ENCODE peak calls at places on chromosome 11, in six cellular contexts. O is astrocyte of the spinal cord, W is T-helper 2 cell, I is HT-29, X is occipital lobe, M is suprapubic skin. D is an unnamed sample.

GRCh38 chr11:128716661-128717210 is 22.9 kb downstream of the FLI1 start:
- DNase-seq in O (peak; percentile 61), W (peak; percentile 65), I (no peak), X (no peak), M (no peak), D (peak; percentile 36)

GRCh38 chr11:26944866-26945664 is 48.8 kb upstream of the FIBIN start:
- DNase-seq in O (peak; percentile 59), W (no peak), I (no peak), X (no peak), M (no peak), D (no peak)

GRCh38 chr11:22666700-22667439 is 459 bp downstream of the GAS2 start:
- DNase-seq in O (peak; percentile 27), W (no peak), I (no peak), X (peak; percentile 43), M (no peak), D (no peak)

GRCh38 chr11:19947521-19948114 is 212.7 kb downstream of the DBX1 start:
- DNase-seq in O (no peak), W (no peak), I (no peak), X (no peak), M (no peak), D (no peak)

GRCh38 chr11:111631666-111632039 is 29.4 kb downstream of the SIK2 start:
- DNase-seq in O (peak; percentile 87), W (no peak), I (no peak), X (no peak), M (no peak), D (no peak)

GRCh38 chr11:35464308-35464707 is 45.0 kb upstream of the SLC1A2 start:
- DNase-seq in O (no peak), W (no peak), I (peak; percentile 23), X (no peak), M (no peak), D (no peak)

GRCh38 chr11:45086526-45086925 is 59.9 kb upstream of the PRDM11 start:
- DNase-seq in O (no peak), W (no peak), I (no peak), X (no peak), M (no peak), D (no peak)

GRCh38 chr11:82216927-82217570 is 516.6 kb downstream of the FAM181B start:
- DNase-seq in O (no peak), W (no peak), I (no peak), X (no peak), M (no peak), D (no peak)

GRCh38 chr11:44528103-44528502 is 37.4 kb upstream of the CD82 start:
- DNase-seq in O (no peak), W (no peak), I (no peak), X (no peak), M (no peak), D (no peak)

D was measured in tibial artery.